ENCODE peak calls at places on chromosome X, in seven cellular contexts. D, Q, R, P, A, X and E are unnamed samples.

GRCh38 chrX:40544343-40545250 is 36.2 kb upstream of the ATP6AP2 start:
- DNase-seq in D (no peak), Q (no peak), R (peak), P (no peak), A (no peak), X (no peak), E (no peak)

GRCh38 chrX:155615938-155616337 is 3.2 kb upstream of the TMLHE start:
- DNase-seq in D (no peak), Q (no peak), R (no peak), P (no peak), A (no peak), X (no peak), E (no peak)

GRCh38 chrX:149470960-149471359 is 34.1 kb downstream of the IDS start:
- DNase-seq in D (peak), Q (peak), R (peak), P (peak), A (peak), X (peak), E (peak)

GRCh38 chrX:29044802-29045201 is 457.6 kb downstream of the IL1RAPL1 start:
- DNase-seq in D (no peak), Q (no peak), R (no peak), P (no peak), A (peak), X (peak), E (no peak)

GRCh38 chrX:13194291-13195103 is 125.4 kb downstream of the ATXN3L start:
- DNase-seq in D (no peak), Q (no peak), R (no peak), P (no peak), A (no peak), X (peak), E (no peak)

GRCh38 chrX:104315555-104315954 is 60.8 kb upstream of the ESX1 start:
- DNase-seq in D (no peak), Q (peak), R (no peak), P (no peak), A (peak), X (no peak), E (no peak)

GRCh38 chrX:150548684-150549083 is 19.7 kb upstream of the MTM1 start:
- DNase-seq in D (no peak), Q (peak), R (no peak), P (no peak), A (peak), X (no peak), E (no peak)

GRCh38 chrX:118418811-118419251 is 72.9 kb downstream of the WDR44 start:
- DNase-seq in D (no peak), Q (no peak), R (no peak), P (no peak), A (no peak), X (no peak), E (no peak)

GRCh38 chrX:115894087-115894486 is 276.5 kb upstream of the AGTR2 start:
- DNase-seq in D (peak), Q (no peak), R (peak), P (no peak), A (peak), X (peak), E (no peak)

GRCh38 chrX:105975382-105975781 is 63.1 kb downstream of the SERPINA7 start:
- DNase-seq in D (no peak), Q (peak), R (peak), P (no peak), A (peak), X (no peak), E (no peak)

GRCh38 chrX:71637253-71637618 is 18.9 kb upstream of the CXCR3 start:
- DNase-seq in D (no peak), Q (no peak), R (no peak), P (no peak), A (peak), X (no peak), E (no peak)

GRCh38 chrX:22192419-22193086 is 80.2 kb upstream of the CBLL2 start:
- DNase-seq in D (peak), Q (peak), R (peak), P (peak), A (peak), X (peak), E (peak)

GRCh38 chrX:150889131-150889530 is 9.3 kb downstream of the CD99L2 start:
- DNase-seq in D (no peak), Q (no peak), R (no peak), P (no peak), A (no peak), X (no peak), E (no peak)

GRCh38 chrX:723781-724180 is 93.2 kb downstream of the SHOX start:
- DNase-seq in D (no peak), Q (no peak), R (no peak), P (no peak), A (no peak), X (no peak), E (no peak)

GRCh38 chrX:57583477-57583876 is 8.3 kb upstream of the ZXDB start:
- DNase-seq in D (no peak), Q (no peak), R (no peak), P (no peak), A (no peak), X (no peak), E (no peak)

GRCh38 chrX:132119283-132119682 is 8.5 kb downstream of the FRMD7 start:
- DNase-seq in D (no peak), Q (no peak), R (peak), P (no peak), A (no peak), X (no peak), E (no peak)

GRCh38 chrX:40552768-40553167 is 28.0 kb upstream of the ATP6AP2 start:
- DNase-seq in D (no peak), Q (no peak), R (no peak), P (no peak), A (peak), X (no peak), E (no peak)

GRCh38 chrX:68698955-68699354 is 51.5 kb downstream of the STARD8 start:
- DNase-seq in D (no peak), Q (no peak), R (peak), P (no peak), A (no peak), X (no peak), E (no peak)

GRCh38 chrX:119495734-119496520 is 27.7 kb downstream of the SLC25A5 start:
- DNase-seq in D (no peak), Q (no peak), R (peak), P (no peak), A (no peak), X (no peak), E (no peak)

GRCh38 chrX:80285131-80285773 is 135.0 kb upstream of the TENT5D start:
- DNase-seq in D (peak), Q (no peak), R (peak), P (no peak), A (peak), X (no peak), E (no peak)

GRCh38 chrX:122856205-122856604 is 327.9 kb upstream of the GRIA3 start:
- DNase-seq in D (no peak), Q (no peak), R (no peak), P (no peak), A (no peak), X (no peak), E (no peak)

GRCh38 chrX:153989971-153990655 is 17.6 kb downstream of the TMEM187 start:
- DNase-seq in D (no peak), Q (no peak), R (no peak), P (no peak), A (no peak), X (no peak), E (no peak)

GRCh38 chrX:11766487-11766886 is 8.4 kb downstream of the MSL3 start:
- DNase-seq in D (no peak), Q (no peak), R (no peak), P (no peak), A (no peak), X (no peak), E (no peak)

GRCh38 chrX:15686818-15687685 is 22.4 kb upstream of the CLTRN start:
- DNase-seq in D (peak), Q (peak), R (peak), P (peak), A (peak), X (peak), E (no peak)

GRCh38 chrX:143781103-143781502 is 60.6 kb upstream of the SPANXN2 start:
- DNase-seq in D (no peak), Q (peak), R (no peak), P (no peak), A (peak), X (no peak), E (no peak)

GRCh38 chrX:52509916-52510315 is 6.9 kb downstream of the XAGE1B start:
- DNase-seq in D (no peak), Q (no peak), R (no peak), P (no peak), A (no peak), X (no peak), E (no peak)

GRCh38 chrX:49071877-49072711 is 1.7 kb downstream of the PRAF2 start:
- DNase-seq in D (no peak), Q (peak), R (no peak), P (no peak), A (no peak), X (no peak), E (no peak)

GRCh38 chrX:51316271-51316670 is 16.4 kb upstream of the NUDT10 start:
- DNase-seq in D (no peak), Q (no peak), R (no peak), P (no peak), A (no peak), X (no peak), E (no peak)

GRCh38 chrX:142089193-142089592 is 115.9 kb downstream of the MAGEC2 start:
- DNase-seq in D (peak), Q (no peak), R (no peak), P (no peak), A (peak), X (no peak), E (no peak)

GRCh38 chrX:40299502-40300118 is 201.9 kb upstream of the BCOR start:
- DNase-seq in D (no peak), Q (no peak), R (no peak), P (peak), A (no peak), X (no peak), E (no peak)

GRCh38 chrX:153396320-153397195 is 4.6 kb downstream of the PNMA6E start:
- DNase-seq in D (no peak), Q (no peak), R (no peak), P (no peak), A (no peak), X (no peak), E (no peak)

GRCh38 chrX:10158279-10158939 is 1.6 kb downstream of the CLCN4 start:
- DNase-seq in D (no peak), Q (no peak), R (no peak), P (no peak), A (peak), X (peak), E (no peak)

GRCh38 chrX:153303276-153304262 is 18.0 kb downstream of the PNMA6F start:
- DNase-seq in D (no peak), Q (no peak), R (no peak), P (no peak), A (no peak), X (no peak), E (no peak)

GRCh38 chrX:85963736-85964135 is 83.6 kb downstream of the CHM start:
- DNase-seq in D (no peak), Q (peak), R (peak), P (no peak), A (peak), X (no peak), E (no peak)

GRCh38 chrX:49316085-49316484 is 5.8 kb upstream of the GAGE12J start:
- DNase-seq in D (no peak), Q (no peak), R (no peak), P (no peak), A (no peak), X (no peak), E (no peak)

GRCh38 chrX:115900425-115900824 is 270.1 kb upstream of the AGTR2 start:
- DNase-seq in D (peak), Q (no peak), R (no peak), P (no peak), A (no peak), X (no peak), E (no peak)

GRCh38 chrX:120090208-120090607 is 12.7 kb upstream of the RHOXF2B start:
- DNase-seq in D (no peak), Q (no peak), R (peak), P (no peak), A (no peak), X (no peak), E (no peak)

GRCh38 chrX:112738347-112739033 is 58.8 kb upstream of the LHFPL1 start:
- DNase-seq in D (no peak), Q (no peak), R (no peak), P (no peak), A (no peak), X (no peak), E (no peak)